ENCODE peak calls at places on chromosome 4, in five cellular contexts. M is kidney epithelial cell, L is sigmoid colon, Z is brain microvascular endothelial cell, F is heart left ventricle. K is an unnamed sample.
A peak's percentile ranks its signal among the peaks of the same experiment; 100 is the strongest.

GRCh38 chr4:99221980-99222379 is 2.9 kb upstream of the ADH6 start:
- DNase-seq in M (no peak), L (no peak), Z (no peak), F (no peak), K (peak; percentile 26)

GRCh38 chr4:181650033-181650825 is 593.0 kb upstream of the TENM3 start:
- DNase-seq in M (no peak), L (no peak), Z (no peak), F (no peak), K (no peak)

GRCh38 chr4:125421547-125421946 is 106.8 kb downstream of the FAT4 start:
- DNase-seq in M (no peak), L (no peak), Z (no peak), F (no peak), K (no peak)

GRCh38 chr4:86556791-86557415 is 37.2 kb upstream of the PTPN13 start:
- DNase-seq in M (no peak), L (no peak), Z (no peak), F (no peak), K (no peak)

GRCh38 chr4:99062120-99062519 is 26.5 kb downstream of the ADH5 start:
- DNase-seq in M (peak; percentile 26), L (no peak), Z (no peak), F (no peak), K (no peak)

GRCh38 chr4:71711985-71712348 is 71.9 kb downstream of the GC start:
- DNase-seq in M (no peak), L (no peak), Z (no peak), F (no peak), K (no peak)

GRCh38 chr4:6222761-6223292 is 22.5 kb upstream of the JAKMIP1 start:
- DNase-seq in M (no peak), L (peak; percentile 2), Z (no peak), F (no peak), K (no peak)

GRCh38 chr4:7408166-7408565 is 26.6 kb downstream of the PSAPL1 start:
- DNase-seq in M (no peak), L (no peak), Z (no peak), F (no peak), K (no peak)

GRCh38 chr4:56701156-56701471 is 20.0 kb upstream of the HOPX start:
- DNase-seq in M (no peak), L (no peak), Z (no peak), F (no peak), K (no peak)

GRCh38 chr4:186771624-186772023 is 48.0 kb upstream of the FAT1 start:
- DNase-seq in M (no peak), L (no peak), Z (no peak), F (no peak), K (no peak)

GRCh38 chr4:18689308-18689915 is 667.9 kb upstream of the LCORL start:
- DNase-seq in M (peak; percentile 7), L (peak; percentile 74), Z (peak; percentile 76), F (no peak), K (peak; percentile 67)

GRCh38 chr4:73451404-73451803 is 15.4 kb downstream of the AFP start:
- DNase-seq in M (no peak), L (no peak), Z (peak; percentile 85), F (no peak), K (no peak)

GRCh38 chr4:145061325-145061920 is 36.6 kb downstream of the ANAPC10 start:
- DNase-seq in M (no peak), L (no peak), Z (no peak), F (no peak), K (no peak)

GRCh38 chr4:10003666-10004065 is 17.6 kb downstream of the SLC2A9 start:
- DNase-seq in M (no peak), L (no peak), Z (no peak), F (no peak), K (no peak)

GRCh38 chr4:153062652-153063168 is 126.6 kb downstream of the FHDC1 start:
- DNase-seq in M (no peak), L (no peak), Z (no peak), F (no peak), K (no peak)

GRCh38 chr4:188660796-188661195 is 521.6 kb downstream of the TRIML1 start:
- DNase-seq in M (no peak), L (no peak), Z (no peak), F (no peak), K (no peak)

GRCh38 chr4:95572304-95572991 is 23.7 kb upstream of the UNC5C start:
- DNase-seq in M (peak; percentile 56), L (peak; percentile 77), Z (peak; percentile 60), F (no peak), K (no peak)

GRCh38 chr4:97370581-97370980 is 772.7 kb downstream of the STPG2 start:
- DNase-seq in M (no peak), L (no peak), Z (no peak), F (no peak), K (no peak)

GRCh38 chr4:157128395-157128794 is 52.4 kb downstream of the GLRB start:
- DNase-seq in M (no peak), L (no peak), Z (peak; percentile 61), F (no peak), K (no peak)
- TF ChIP-seq CTCF in M (peak; percentile 65), L (no peak), Z (peak; percentile 71), F (peak; percentile 53), K (no peak)

GRCh38 chr4:138668309-138668708 is 347.3 kb upstream of the NOCT start:
- DNase-seq in M (no peak), L (no peak), Z (no peak), F (no peak), K (no peak)
- H3K36me3 ChIP-seq in M (no peaks in the 10 kb centered on the region), L (no peaks in the 10 kb centered on the region), Z (no peaks in the 10 kb centered on the region), F (no peaks in the 10 kb centered on the region), K (no peaks in the 10 kb centered on the region)

GRCh38 chr4:113411496-113411938 is 350.0 kb downstream of the CAMK2D start:
- DNase-seq in M (peak; percentile 56), L (no peak), Z (peak; percentile 91), F (no peak), K (no peak)
- TF ChIP-seq CTCF in M (no peak), L (no peak), Z (peak; percentile 46), F (no peak), K (no peak)

DNA sequence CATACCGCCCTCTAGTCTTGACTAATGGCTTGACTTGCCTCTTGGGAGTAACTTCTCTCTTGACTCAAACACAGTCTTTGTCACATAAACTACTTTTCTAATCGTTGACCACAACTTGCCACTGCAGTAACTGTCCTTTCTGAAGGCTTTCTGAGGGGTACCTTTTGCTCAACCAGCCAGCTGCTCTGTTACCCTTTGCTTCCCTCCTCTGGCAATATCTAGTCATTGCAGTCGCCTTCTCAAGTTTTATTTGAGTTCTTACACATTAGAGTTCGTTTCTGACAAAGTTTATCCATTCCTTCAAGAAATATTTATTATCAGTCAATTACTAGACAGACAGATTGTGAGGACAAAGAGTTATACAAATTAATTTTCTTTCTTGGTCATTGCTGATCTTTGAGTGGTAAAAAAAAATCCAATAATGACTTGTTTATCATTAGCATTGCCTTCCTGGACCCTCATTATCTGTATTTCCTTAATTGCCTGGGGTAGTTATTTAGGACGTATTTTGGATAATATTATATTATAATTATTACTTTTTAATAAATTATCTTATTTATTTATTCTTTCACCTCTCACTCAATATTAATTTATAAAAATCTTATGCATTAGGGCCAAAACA is 506.8 kb upstream of the PCDH10 start:
- DNase-seq in M (no peak), L (no peak), Z (peak; percentile 22), F (no peak), K (peak; percentile 42)
- H3K36me3 ChIP-seq in M (no peaks in the 10 kb centered on the region), L (no peaks in the 10 kb centered on the region), Z (no peaks in the 10 kb centered on the region), F (no peaks in the 10 kb centered on the region), K (no peaks in the 10 kb centered on the region)

GRCh38 chr4:111798840-111799239 is 346.4 kb upstream of the FAM241A start:
- DNase-seq in M (no peak), L (no peak), Z (no peak), F (no peak), K (no peak)
- TF ChIP-seq CTCF in M (peak; percentile 23), L (no peak), Z (peak; percentile 16), F (no peak), K (peak; percentile 27)

DNA sequence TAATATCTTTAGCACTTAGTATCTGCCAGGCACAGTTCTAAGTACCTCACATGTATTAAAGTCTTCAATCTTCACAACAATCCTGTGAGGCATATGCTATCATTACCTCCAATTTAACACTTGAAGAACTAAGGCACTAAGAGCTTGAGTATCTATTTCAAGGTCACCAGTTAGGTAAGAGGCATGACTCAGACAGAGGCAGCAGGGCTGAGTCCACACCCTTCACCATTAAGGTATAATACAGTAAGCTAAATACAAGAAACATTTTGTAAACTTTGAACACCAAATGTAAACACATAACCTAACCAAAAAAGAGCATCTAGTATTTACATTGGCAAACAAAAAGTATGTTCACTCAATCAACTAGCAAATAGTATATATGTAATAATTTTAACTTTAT is 1410.9 kb downstream of the PCDH18 start:
- DNase-seq in M (no peak), L (no peak), Z (no peak), F (no peak), K (no peak)
- H3K36me3 ChIP-seq in M (no peaks in the 10 kb centered on the region), L (no peaks in the 10 kb centered on the region), Z (no peaks in the 10 kb centered on the region), F (no peaks in the 10 kb centered on the region), K (no peaks in the 10 kb centered on the region)